ENCODE peak calls at places on chromosomes 4 and X, in five cellular contexts. I is left ventricle myocardium superior; B is stimulated activated naive B cell treated with anti-CD40 and anti-IgM and Interleukin-4, amounts not matched to agents 10 μg/mL and 1 μg/mL and 100 μg/mL, for 72 hours; U is heart left ventricle; X is T-cell. Y is an unnamed sample.

GRCh38 chr4:48331577-48332340 is 9.6 kb upstream of the SLAIN2 start:
- ATAC-seq in I (peak; percentile 87), B (no peak), U (peak; percentile 89), X (no peak), Y (peak; percentile 55)

GRCh38 chr4:14807857-14808256 is 194.4 kb upstream of the CPEB2 start:
- ATAC-seq in I (no peak), B (no peak), U (no peak), X (no peak), Y (no peak)

GRCh38 chr4:6262847-6263487 is 6.7 kb upstream of the WFS1 start:
- ATAC-seq in I (no peak), B (no peak), U (peak; percentile 9), X (no peak), Y (no peak)

GRCh38 chr4:88809561-88810219 is 112.1 kb upstream of the NAP1L5 start:
- ATAC-seq in I (peak; percentile 61), B (no peak), U (peak; percentile 44), X (no peak), Y (no peak)

GRCh38 chrX:153903238-153903980 is 1.1 kb upstream of the AVPR2 start:
- ATAC-seq in I (peak; percentile 55), B (peak; percentile 9), U (peak; percentile 33), X (peak; percentile 15), Y (peak; percentile 31)

GRCh38 chr4:95516528-95517011 is 32.2 kb downstream of the UNC5C start:
- ATAC-seq in I (peak; percentile 65), B (no peak), U (peak; percentile 48), X (no peak), Y (no peak)

GRCh38 chr4:165502919-165503907 is 124.4 kb downstream of the CPE start:
- ATAC-seq in I (peak; percentile 57), B (peak; percentile 56), U (peak; percentile 29), X (no peak), Y (peak; percentile 79)

GRCh38 chr4:121150003-121150402 is 14.1 kb downstream of the TNIP3 start:
- ATAC-seq in I (no peak), B (no peak), U (no peak), X (no peak), Y (no peak)

GRCh38 chrX:106912864-106913263 is 7.3 kb upstream of the CLDN2 start:
- ATAC-seq in I (no peak), B (no peak), U (no peak), X (no peak), Y (no peak)

GRCh38 chr4:23631255-23631950 is 258.4 kb downstream of the PPARGC1A start:
- ATAC-seq in I (peak; percentile 20), B (no peak), U (no peak), X (no peak), Y (no peak)

GRCh38 chrX:2608638-2609430 is 82.3 kb upstream of the CD99 start:
- ATAC-seq in I (peak; percentile 99), B (peak; percentile 93), U (peak; percentile 99), X (peak; percentile 96), Y (peak; percentile 97)

GRCh38 chrX:131942045-131942444 is 81.1 kb upstream of the STK26 start:
- ATAC-seq in I (no peak), B (no peak), U (no peak), X (no peak), Y (no peak)

GRCh38 chr4:86749121-86749520 is 100.1 kb downstream of the SLC10A6 start:
- ATAC-seq in I (no peak), B (no peak), U (no peak), X (no peak), Y (no peak)

GRCh38 chrX:8743126-8743732 is 11.3 kb upstream of the ANOS1 start:
- ATAC-seq in I (no peak), B (no peak), U (no peak), X (peak; percentile 37), Y (no peak)

Y was measured in gastroesophageal sphincter.